ENCODE peak calls at places on chromosomes 4 and X, in seven cellular contexts. B, E, W, T, Z, C and L are unnamed samples.

GRCh38 chr4:151359576-151359975 is 34.2 kb upstream of the SH3D19 start:
- DNase-seq in Z (peak; percentile 34), C (no peak), W (no peak), T (no peak), B (no peak), E (no peak), L (peak; percentile 64)

GRCh38 chr4:80255374-80256095 is 10.9 kb upstream of the FGF5 start:
- DNase-seq in C (peak; percentile 58), B (no peak), W (peak; percentile 47), E (no peak), Z (no peak), T (no peak), L (no peak)

GRCh38 chr4:22389240-22389871 is 126.5 kb downstream of the ADGRA3 start:
- DNase-seq in T (no peak), B (no peak), C (peak; percentile 85), Z (peak; percentile 78), E (peak; percentile 88), W (peak; percentile 53), L (peak; percentile 70)

GRCh38 chr4:86441175-86441960 is 81.5 kb upstream of the MAPK10 start:
- DNase-seq in T (no peak), B (no peak), E (peak; percentile 13), Z (no peak), W (peak; percentile 76), C (peak; percentile 23), L (no peak)

GRCh38 chrX:9977642-9978041 is 10.5 kb downstream of the CLDN34 start:
- DNase-seq in Z (no peak), B (no peak), C (no peak), W (no peak), T (no peak), E (no peak), L (peak; percentile 83)

GRCh38 chr4:6991771-6992557 is 51.2 kb upstream of the TADA2B start:
- DNase-seq in W (peak; percentile 96), T (no peak), B (no peak), E (peak; percentile 95), Z (peak; percentile 86), C (peak; percentile 94), L (no peak)

GRCh38 chrX:131827935-131828334 is 195.2 kb upstream of the STK26 start:
- DNase-seq in E (peak; percentile 25), C (no peak), Z (peak; percentile 19), W (no peak), B (no peak), T (no peak), L (no peak)

GRCh38 chr4:121154103-121154515 is 10.0 kb downstream of the TNIP3 start:
- DNase-seq in Z (no peak), W (no peak), T (no peak), E (no peak), C (no peak), B (no peak), L (peak; percentile 46)

GRCh38 chr4:173200103-173200502 is 31.5 kb downstream of the GALNT7 start:
- DNase-seq in C (no peak), E (no peak), W (no peak), T (no peak), B (no peak), Z (no peak), L (no peak)

GRCh38 chr4:138602664-138603063 is 360.5 kb upstream of the SLC7A11 start:
- DNase-seq in E (no peak), Z (no peak), W (peak; percentile 1), C (peak; percentile 26), T (no peak), B (no peak), L (no peak)

GRCh38 chr4:122836941-122837340 is 10.3 kb downstream of the FGF2 start:
- DNase-seq in E (no peak), T (no peak), Z (peak; percentile 46), B (no peak), C (peak; percentile 65), W (peak; percentile 49), L (no peak)

GRCh38 chr4:148060264-148061138 is 328.6 kb downstream of the ARHGAP10 start:
- DNase-seq in W (peak; percentile 10), C (no peak), E (no peak), B (no peak), Z (no peak), T (no peak), L (no peak)
- H3K27ac ChIP-seq in W (no peak overlapping the region), C (no peak overlapping the region), E (no peak overlapping the region), B (peak overlapping the region; percentile 91), Z (no peak overlapping the region), T (no peak overlapping the region), L (no peak overlapping the region)

DNA sequence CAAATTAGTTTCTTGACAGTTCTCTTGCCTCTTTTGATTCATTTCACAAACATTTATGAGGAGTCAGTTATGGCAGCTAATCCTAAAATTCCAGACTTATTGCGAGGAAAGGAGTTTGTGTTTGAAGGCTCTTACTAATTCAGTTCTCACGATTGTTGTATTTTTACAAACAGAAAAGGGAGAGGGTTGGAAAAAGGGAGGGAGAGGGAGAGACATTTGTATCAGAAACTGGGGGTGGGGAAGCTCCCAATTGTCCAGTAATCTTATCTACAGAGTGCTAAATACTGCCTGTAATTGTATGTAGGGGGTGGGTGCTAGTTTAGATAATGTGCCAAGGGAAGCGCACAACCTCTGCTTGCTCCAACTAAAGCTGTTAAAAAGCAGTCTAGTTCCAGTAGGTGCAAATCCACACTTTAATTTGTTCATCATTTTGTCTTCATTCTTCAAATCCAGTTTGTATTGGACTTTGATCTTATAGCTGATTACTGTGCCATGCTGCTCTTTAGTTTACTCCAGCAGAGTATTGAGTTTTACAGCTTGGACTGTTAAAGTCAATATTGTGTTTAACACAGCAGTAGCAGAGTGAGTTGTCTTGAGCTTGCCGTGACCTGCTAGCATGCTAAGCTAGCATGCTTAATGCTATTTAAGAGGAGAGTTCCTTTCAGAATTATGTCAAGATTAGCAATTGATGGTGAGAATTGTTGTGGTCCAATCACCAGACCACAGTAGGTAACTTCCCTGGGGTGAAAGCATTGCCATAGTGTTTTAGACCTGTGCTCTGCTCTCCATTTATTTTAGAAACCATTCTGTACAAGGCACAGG is 13.9 kb downstream of the FNIP2 start:
- DNase-seq in B (no peak), W (peak; percentile 57), E (no peak), C (peak; percentile 61), T (no peak), Z (peak; percentile 54), L (peak; percentile 70)
- H3K4me1 ChIP-seq in B (peaks cover 87% of the 10 kb centered on the region), W (peaks cover 22% of the 10 kb centered on the region), E (peaks cover 61% of the 10 kb centered on the region), C (peaks cover 25% of the 10 kb centered on the region), T (peaks cover 53% of the 10 kb centered on the region), Z (peaks cover 39% of the 10 kb centered on the region), L (no peaks in the 10 kb centered on the region)

GRCh38 chrX:107507744-107508117 is 58.3 kb downstream of the FRMPD3 start:
- DNase-seq in B (no peak), T (no peak), E (no peak), W (no peak), Z (no peak), C (no peak), L (no peak)

GRCh38 chrX:107506596-107507031 is 57.2 kb downstream of the FRMPD3 start:
- DNase-seq in T (no peak), B (no peak), W (no peak), C (no peak), Z (no peak), E (no peak), L (no peak)

GRCh38 chrX:107508925-107509324 is 59.5 kb downstream of the FRMPD3 start:
- DNase-seq in T (no peak), B (no peak), Z (no peak), C (no peak), E (no peak), W (no peak), L (no peak)

GRCh38 chrX:107505223-107505622 is 55.8 kb downstream of the FRMPD3 start:
- DNase-seq in Z (no peak), T (no peak), C (no peak), W (no peak), E (no peak), B (no peak), L (no peak)

GRCh38 chrX:107507093-107507743 is 57.8 kb downstream of the FRMPD3 start:
- DNase-seq in E (no peak), Z (no peak), W (no peak), C (no peak), T (no peak), B (no peak), L (no peak)
- H3K27me3 ChIP-seq in E (peaks cover 41% of the 10 kb centered on the region), Z (peaks cover 26% of the 10 kb centered on the region), W (peaks cover 17% of the 10 kb centered on the region), C (peaks cover 58% of the 10 kb centered on the region), T (peaks cover 28% of the 10 kb centered on the region), B (no peaks in the 10 kb centered on the region), L (peaks cover 5% of the 10 kb centered on the region)

GRCh38 chr4:38077791-38078489 is 117.7 kb downstream of the PTTG2 start:
- DNase-seq in W (no peak), B (no peak), T (no peak), E (no peak), C (no peak), Z (no peak), L (no peak)

GRCh38 chr4:38073596-38074234 is 113.5 kb downstream of the PTTG2 start:
- DNase-seq in B (no peak), T (no peak), Z (no peak), C (no peak), W (no peak), E (peak; percentile 42), L (no peak)

GRCh38 chr4:38076153-38076669 is 116.0 kb downstream of the PTTG2 start:
- DNase-seq in Z (no peak), B (no peak), E (no peak), C (no peak), W (no peak), T (no peak), L (no peak)

GRCh38 chr4:38072578-38072977 is 112.4 kb downstream of the PTTG2 start:
- DNase-seq in B (no peak), Z (no peak), E (no peak), C (no peak), T (no peak), W (no peak), L (no peak)

GRCh38 chr4:38075370-38076152 is 115.4 kb downstream of the PTTG2 start:
- DNase-seq in Z (peak; percentile 30), C (peak; percentile 43), T (no peak), E (peak; percentile 54), W (peak; percentile 50), B (no peak), L (peak; percentile 46)
- H3K27ac ChIP-seq in Z (no peak overlapping the region), C (no peak overlapping the region), T (peak overlapping the region; percentile 64), E (no peak overlapping the region), W (no peak overlapping the region), B (peak overlapping the region; percentile 65), L (no peak overlapping the region)

DNA sequence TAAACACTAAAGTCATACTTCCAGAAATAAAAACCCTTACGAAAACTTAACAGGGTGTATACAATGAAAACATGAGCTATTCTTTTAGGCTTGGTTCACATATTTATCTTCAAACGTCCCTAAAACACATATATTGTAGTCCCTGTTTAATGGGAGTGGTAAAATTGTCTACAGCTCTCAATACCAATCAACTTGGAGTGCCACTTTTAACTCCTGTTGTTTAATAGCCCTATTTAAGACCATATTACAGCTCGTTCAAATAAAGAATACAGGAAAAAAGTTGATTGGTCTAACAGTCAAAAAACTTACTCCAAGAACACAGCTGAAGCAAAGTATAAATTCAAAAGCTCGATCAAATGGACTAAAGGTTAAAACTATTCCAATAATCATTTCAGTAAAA is 3.9 kb downstream of the UBE2D3 start:
- DNase-seq in W (no peak), E (no peak), B (no peak), C (no peak), T (no peak), Z (no peak), L (no peak)
- H3K4me1 ChIP-seq in W (peaks cover 26% of the 10 kb centered on the region), E (peaks cover 39% of the 10 kb centered on the region), B (peaks cover 59% of the 10 kb centered on the region), C (peaks cover under 1% of the 10 kb centered on the region), T (peaks cover 60% of the 10 kb centered on the region), Z (peaks cover 47% of the 10 kb centered on the region), L (peaks cover 4% of the 10 kb centered on the region)

GRCh38 chr4:24473309-24473721 is 111.0 kb downstream of the DHX15 start:
- DNase-seq in E (peak; percentile 46), W (peak; percentile 11), C (peak; percentile 27), Z (no peak), T (no peak), B (peak; percentile 23), L (no peak)
- H3K27me3 ChIP-seq in E (peaks cover 41% of the 10 kb centered on the region), W (peaks cover 27% of the 10 kb centered on the region), C (peaks cover 10% of the 10 kb centered on the region), Z (peaks cover 28% of the 10 kb centered on the region), T (peaks cover 43% of the 10 kb centered on the region), B (no peaks in the 10 kb centered on the region), L (peaks cover 20% of the 10 kb centered on the region)